ENCODE peak calls at places on chromosomes 6 and 20, in seven cellular contexts. E is progenitor cell of endocrine pancreas, S is pancreas, J is kidney, T is neural progenitor cell, K is HFF-Myc, G is heart right ventricle. F is an unnamed sample.

GRCh38 chr6:139124887-139125672 is 9.8 kb upstream of the HECA start:
- DNase-seq in G (peak; percentile 42), K (peak; percentile 65), J (peak; percentile 68), T (peak; percentile 65), E (no peak), S (no peak), F (peak; percentile 91)

GRCh38 chr6:110895907-110896608 is 21.5 kb downstream of the AMD1 start:
- DNase-seq in T (no peak), K (no peak), J (no peak), G (no peak), E (no peak), S (no peak), F (no peak)

GRCh38 chr6:121771937-121772717 is 336.7 kb downstream of the GJA1 start:
- DNase-seq in E (no peak), J (no peak), G (no peak), S (no peak), K (no peak), T (no peak), F (no peak)

GRCh38 chr6:44339763-44340625 is 2.5 kb upstream of the SPATS1 start:
- DNase-seq in K (no peak), E (no peak), T (no peak), S (peak; percentile 63), J (no peak), G (no peak), F (peak; percentile 24)

GRCh38 chr6:151723152-151723551 is 84.3 kb upstream of the ESR1 start:
- DNase-seq in J (no peak), K (no peak), G (no peak), T (no peak), E (no peak), S (no peak), F (peak; percentile 75)

GRCh38 chr20:19816386-19816785 is 58.3 kb downstream of the RIN2 start:
- DNase-seq in G (no peak), T (no peak), J (no peak), S (no peak), K (no peak), E (no peak), F (no peak)

GRCh38 chr20:364905-365794 is 15.4 kb upstream of the TRIB3 start:
- DNase-seq in S (no peak), E (no peak), J (no peak), G (no peak), K (no peak), T (no peak), F (peak; percentile 23)

GRCh38 chr20:38230957-38231785 is 29.4 kb downstream of the KIAA1755 start:
- DNase-seq in J (no peak), E (no peak), G (no peak), S (no peak), K (no peak), T (no peak), F (no peak)

GRCh38 chr20:61494763-61495595 is 242.9 kb downstream of the CDH4 start:
- DNase-seq in K (no peak), E (no peak), S (no peak), G (no peak), T (no peak), J (no peak), F (no peak)

GRCh38 chr6:6723792-6724318 is 135.3 kb downstream of the LY86 start:
- DNase-seq in T (no peak), K (no peak), J (no peak), S (no peak), G (no peak), E (no peak), F (no peak)

GRCh38 chr20:61761453-61762207 is 304.1 kb downstream of the TAF4 start:
- DNase-seq in E (no peak), K (no peak), J (no peak), G (no peak), S (no peak), T (no peak), F (no peak)

GRCh38 chr6:19303381-19303780 is 533.8 kb upstream of the ID4 start:
- DNase-seq in G (no peak), S (no peak), E (no peak), T (no peak), K (no peak), J (no peak), F (no peak)

GRCh38 chr6:148868314-148868713 is 121.5 kb downstream of the UST start:
- DNase-seq in T (no peak), K (no peak), S (no peak), J (no peak), E (no peak), G (no peak), F (no peak)

GRCh38 chr6:150118642-150119041 is 24.2 kb upstream of the PPP1R14C start:
- DNase-seq in T (no peak), E (no peak), G (no peak), J (no peak), K (no peak), S (no peak), F (no peak)

DNA sequence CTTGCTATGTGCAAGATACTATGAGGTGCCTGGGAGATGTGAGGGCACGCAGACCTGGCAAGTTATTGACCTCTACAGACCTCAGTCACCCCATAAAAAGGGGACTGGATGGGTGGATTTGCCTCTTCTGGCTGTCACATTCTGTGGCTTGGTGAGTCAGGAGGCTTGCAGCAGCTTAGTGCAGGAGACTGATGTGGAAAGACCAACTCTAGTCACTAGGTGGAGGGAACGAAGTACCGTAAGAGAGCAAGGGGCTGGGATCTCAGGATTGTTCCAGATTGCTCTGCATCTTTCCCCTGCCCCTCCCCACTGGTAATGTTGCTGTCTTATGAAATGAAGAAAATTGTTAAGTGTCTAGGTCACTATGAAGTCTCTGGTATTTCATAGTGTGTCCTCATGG is 3.3 kb downstream of the MAPRE1 start:
- DNase-seq in G (no peak), J (no peak), K (peak; percentile 37), E (no peak), S (no peak), T (peak; percentile 16), F (peak; percentile 49)
- TF ChIP-seq CTCF in G (no peak), J (no peak), K (no peak), E (no peak), S (no peak), T (no peak), F (peak; percentile 19)

GRCh38 chr6:27809067-27809938 is 102.9 kb downstream of the OR2B2 start:
- DNase-seq in G (no peak), T (no peak), S (no peak), E (no peak), J (no peak), K (no peak), F (no peak)

GRCh38 chr6:27810768-27811298 is 101.4 kb downstream of the OR2B2 start:
- DNase-seq in J (no peak), S (no peak), E (no peak), T (no peak), K (no peak), G (no peak), F (peak; percentile 56)

GRCh38 chr6:27812078-27812804 is 100.0 kb downstream of the OR2B2 start:
- DNase-seq in G (no peak), J (no peak), S (no peak), K (no peak), T (no peak), E (no peak), F (no peak)

GRCh38 chr6:27811383-27811782 is 100.8 kb downstream of the OR2B2 start:
- DNase-seq in K (no peak), J (no peak), T (no peak), S (no peak), E (no peak), G (no peak), F (no peak)

DNA sequence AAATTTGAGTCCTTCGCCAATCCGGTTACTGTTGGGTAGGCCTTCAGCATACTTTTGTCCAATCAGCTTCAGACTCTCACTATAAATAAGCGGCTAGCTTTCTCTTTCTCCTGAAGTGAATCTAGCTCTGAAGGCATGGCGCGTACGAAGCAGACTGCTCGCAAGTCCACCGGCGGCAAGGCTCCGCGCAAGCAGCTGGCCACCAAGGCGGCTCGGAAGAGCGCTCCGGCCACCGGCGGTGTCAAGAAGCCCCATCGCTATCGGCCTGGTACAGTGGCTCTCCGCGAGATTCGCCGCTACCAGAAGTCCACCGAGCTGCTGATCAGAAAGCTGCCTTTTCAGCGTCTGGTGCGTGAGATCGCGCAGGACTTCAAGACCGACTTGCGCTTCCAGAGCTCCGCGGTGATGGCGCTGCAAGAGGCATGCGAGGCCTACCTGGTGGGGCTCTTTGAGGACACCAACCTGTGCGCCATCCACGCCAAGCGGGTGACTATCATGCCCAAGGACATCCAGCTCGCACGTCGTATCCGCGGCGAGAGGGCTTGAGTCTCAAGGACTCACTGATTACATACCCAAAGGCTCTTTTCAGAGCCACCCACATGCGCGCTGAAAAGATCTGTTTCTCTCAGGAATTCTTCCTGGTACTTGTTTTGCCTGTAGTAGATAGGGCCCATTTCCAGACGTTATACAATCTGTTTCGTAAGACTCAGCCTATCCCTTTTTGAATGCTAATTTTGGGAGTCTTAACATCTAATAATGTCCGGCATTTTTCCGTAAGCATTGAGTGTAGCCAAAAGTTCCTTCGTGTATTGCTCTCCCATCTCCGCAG is 102.0 kb downstream of the OR2B2 start:
- DNase-seq in S (peak; percentile 32), G (peak; percentile 54), E (no peak), T (peak; percentile 90), J (peak; percentile 86), K (peak; percentile 98), F (peak; percentile 78)
- TF ChIP-seq CTCF in S (no peak), G (no peak), E (no peak), T (no peak), J (no peak), K (no peak), F (no peak)

GRCh38 chr6:161919711-161920110 is 645.9 kb upstream of the AGPAT4 start:
- DNase-seq in S (no peak), E (no peak), J (no peak), K (no peak), G (no peak), T (no peak), F (no peak)

GRCh38 chr6:161918608-161919205 is 644.8 kb upstream of the AGPAT4 start:
- DNase-seq in E (no peak), J (no peak), S (no peak), T (no peak), G (no peak), K (no peak), F (no peak)

GRCh38 chr6:161924516-161925116 is 650.8 kb upstream of the AGPAT4 start:
- DNase-seq in J (no peak), S (peak; percentile 37), G (no peak), T (no peak), E (no peak), K (no peak), F (no peak)

GRCh38 chr6:161921602-161922400 is 647.9 kb upstream of the AGPAT4 start:
- DNase-seq in J (no peak), E (no peak), G (no peak), K (no peak), T (no peak), S (no peak), F (no peak)

DNA sequence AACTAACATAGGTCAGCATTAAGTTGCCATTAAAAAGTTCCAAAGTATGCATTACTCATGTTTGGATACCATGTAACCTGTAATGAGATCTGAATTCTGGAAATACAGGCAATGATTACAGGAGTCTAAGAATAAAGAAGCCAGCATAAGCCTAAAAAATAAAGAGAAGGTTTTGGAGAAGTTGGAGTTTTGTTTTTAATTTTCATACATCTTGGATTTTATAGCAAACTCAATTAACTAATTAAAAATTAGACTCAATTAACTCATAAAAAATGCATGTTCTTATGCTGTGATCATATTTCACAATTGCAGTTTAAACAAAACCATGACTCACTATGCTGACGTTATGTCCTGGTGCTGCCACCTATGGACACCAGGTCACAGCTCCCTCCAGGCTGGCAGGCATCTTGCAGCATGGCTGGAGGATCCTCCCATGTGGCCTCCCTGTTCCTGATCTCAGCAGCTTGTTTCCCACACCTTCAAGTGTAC is 648.8 kb upstream of the AGPAT4 start:
- DNase-seq in T (peak; percentile 52), E (no peak), S (peak; percentile 82), G (peak; percentile 34), K (peak; percentile 24), J (no peak), F (peak; percentile 48)
- TF ChIP-seq CTCF in T (peak; percentile 54), E (peak; percentile 39), S (no peak), G (peak; percentile 43), K (no peak), J (peak; percentile 23), F (no peak)

GRCh38 chr6:117547688-117548621 is 54.4 kb downstream of the GOPC start:
- DNase-seq in E (no peak), T (no peak), K (peak; percentile 42), S (peak; percentile 66), G (peak; percentile 67), J (peak; percentile 89), F (peak; percentile 66)
- TF ChIP-seq CTCF in E (no peak), T (no peak), K (peak; percentile 7), S (no peak), G (no peak), J (no peak), F (no peak)

F was measured in activated CD8-positive, alpha-beta T cell treated with anti-CD3 and anti-CD28 coated beads for 36 hours.